ENCODE peak calls at places on chromosomes 13 and 19, in six cellular contexts. One of them, this sample, is unnamed.

GRCh38 chr19:7516878-7517277 is 975 bp downstream of the ZNF358 start:
- DNase-seq in endodermal cell: no peak
- DNase-seq in keratinocyte: no peak
- DNase-seq in Peyer's patch: no peak
- DNase-seq in choroid plexus epithelial cell: no peak
- DNase-seq in iPS DF 6.9: no peak
- DNase-seq in this sample: no peak

GRCh38 chr13:37755349-37755748 is 114.2 kb downstream of the TRPC4 start:
- DNase-seq in endodermal cell: no peak
- DNase-seq in keratinocyte: no peak
- DNase-seq in Peyer's patch: no peak
- DNase-seq in choroid plexus epithelial cell: no peak
- DNase-seq in iPS DF 6.9: no peak
- DNase-seq in this sample: no peak

GRCh38 chr13:39035204-39035603 is 2.7 kb downstream of the PROSER1 start:
- DNase-seq in endodermal cell: peak
- DNase-seq in keratinocyte: no peak
- DNase-seq in Peyer's patch: no peak
- DNase-seq in choroid plexus epithelial cell: peak
- DNase-seq in iPS DF 6.9: no peak
- DNase-seq in this sample: no peak

GRCh38 chr13:112760440-112760839 is 70.6 kb downstream of the ATP11A start:
- DNase-seq in endodermal cell: no peak
- DNase-seq in keratinocyte: no peak
- DNase-seq in Peyer's patch: no peak
- DNase-seq in choroid plexus epithelial cell: peak
- DNase-seq in iPS DF 6.9: no peak
- DNase-seq in this sample: no peak

GRCh38 chr13:93227280-93227905 is 786 bp downstream of the GPC6 start:
- DNase-seq in endodermal cell: peak
- DNase-seq in keratinocyte: no peak
- DNase-seq in Peyer's patch: no peak
- DNase-seq in choroid plexus epithelial cell: peak
- DNase-seq in iPS DF 6.9: no peak
- DNase-seq in this sample: no peak

GRCh38 chr19:14505488-14506239 is 9.7 kb upstream of the GIPC1 start:
- DNase-seq in endodermal cell: peak
- DNase-seq in keratinocyte: peak
- DNase-seq in Peyer's patch: peak
- DNase-seq in choroid plexus epithelial cell: peak
- DNase-seq in iPS DF 6.9: no peak
- DNase-seq in this sample: no peak

GRCh38 chr13:110187501-110188161 is 119.3 kb downstream of the COL4A1 start:
- DNase-seq in endodermal cell: no peak
- DNase-seq in keratinocyte: no peak
- DNase-seq in Peyer's patch: no peak
- DNase-seq in choroid plexus epithelial cell: peak
- DNase-seq in iPS DF 6.9: no peak
- DNase-seq in this sample: no peak

GRCh38 chr13:114315074-114315785 is 927 bp downstream of the CHAMP1 start:
- DNase-seq in endodermal cell: no peak
- DNase-seq in keratinocyte: no peak
- DNase-seq in Peyer's patch: no peak
- DNase-seq in choroid plexus epithelial cell: no peak
- DNase-seq in iPS DF 6.9: no peak
- DNase-seq in this sample: no peak

GRCh38 chr13:33251131-33251629 is 34.4 kb downstream of the STARD13 start:
- DNase-seq in endodermal cell: no peak
- DNase-seq in keratinocyte: peak
- DNase-seq in Peyer's patch: no peak
- DNase-seq in choroid plexus epithelial cell: peak
- DNase-seq in iPS DF 6.9: no peak
- DNase-seq in this sample: no peak

GRCh38 chr13:23771966-23772365 is 117.2 kb downstream of the MIPEP start:
- DNase-seq in endodermal cell: no peak
- DNase-seq in keratinocyte: peak
- DNase-seq in Peyer's patch: no peak
- DNase-seq in choroid plexus epithelial cell: peak
- DNase-seq in iPS DF 6.9: no peak
- DNase-seq in this sample: no peak
- H3K4me3 ChIP-seq in endodermal cell: no peak
- H3K4me3 ChIP-seq in keratinocyte: peak
- H3K4me3 ChIP-seq in Peyer's patch: no peak
- H3K4me3 ChIP-seq in choroid plexus epithelial cell: no peak
- H3K4me3 ChIP-seq in iPS DF 6.9: no peak
- H3K4me3 ChIP-seq in this sample: no peak

DNA sequence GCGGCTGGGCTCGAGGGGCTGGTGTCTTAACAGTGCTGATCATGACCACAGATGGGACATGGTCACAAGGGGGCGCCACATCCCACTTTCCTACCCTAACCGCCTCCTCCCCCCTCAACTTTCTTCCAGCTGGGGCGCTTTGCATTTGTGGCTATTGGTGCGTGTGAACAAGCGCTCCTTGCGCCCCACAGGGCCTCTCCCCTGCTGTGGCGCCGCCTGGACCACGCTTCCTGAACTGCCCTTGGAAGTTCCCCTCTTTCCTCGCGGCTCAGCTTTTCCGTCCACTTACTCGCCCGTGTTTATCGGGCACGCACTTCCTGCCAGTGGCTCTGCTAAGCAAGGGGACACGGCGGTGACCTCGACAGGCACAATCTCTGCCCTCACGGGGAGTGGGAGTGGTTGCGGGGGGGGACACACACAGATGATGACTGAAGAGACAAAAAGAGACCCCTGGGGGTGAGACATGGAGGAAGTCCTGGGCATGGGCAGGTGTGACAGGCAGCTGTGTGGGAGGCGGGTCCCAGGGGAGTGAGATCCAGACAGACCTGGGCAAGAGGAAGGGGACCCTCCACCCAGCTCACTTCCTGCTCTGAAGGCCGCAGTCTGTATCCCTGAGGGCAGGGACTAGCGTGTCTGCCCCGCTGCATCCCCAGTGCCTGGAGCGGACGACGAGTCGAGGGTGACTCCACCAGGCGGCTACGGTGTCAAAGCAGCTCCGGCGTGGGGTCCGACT is 40.3 kb downstream of the ZNF787 start:
- DNase-seq in endodermal cell: peak
- DNase-seq in keratinocyte: no peak
- DNase-seq in Peyer's patch: peak
- DNase-seq in choroid plexus epithelial cell: peak
- DNase-seq in iPS DF 6.9: peak
- DNase-seq in this sample: peak
- H3K4me3 ChIP-seq in endodermal cell: peak
- H3K4me3 ChIP-seq in keratinocyte: peak
- H3K4me3 ChIP-seq in Peyer's patch: peak
- H3K4me3 ChIP-seq in choroid plexus epithelial cell: peak
- H3K4me3 ChIP-seq in iPS DF 6.9: peak
- H3K4me3 ChIP-seq in this sample: peak

DNA sequence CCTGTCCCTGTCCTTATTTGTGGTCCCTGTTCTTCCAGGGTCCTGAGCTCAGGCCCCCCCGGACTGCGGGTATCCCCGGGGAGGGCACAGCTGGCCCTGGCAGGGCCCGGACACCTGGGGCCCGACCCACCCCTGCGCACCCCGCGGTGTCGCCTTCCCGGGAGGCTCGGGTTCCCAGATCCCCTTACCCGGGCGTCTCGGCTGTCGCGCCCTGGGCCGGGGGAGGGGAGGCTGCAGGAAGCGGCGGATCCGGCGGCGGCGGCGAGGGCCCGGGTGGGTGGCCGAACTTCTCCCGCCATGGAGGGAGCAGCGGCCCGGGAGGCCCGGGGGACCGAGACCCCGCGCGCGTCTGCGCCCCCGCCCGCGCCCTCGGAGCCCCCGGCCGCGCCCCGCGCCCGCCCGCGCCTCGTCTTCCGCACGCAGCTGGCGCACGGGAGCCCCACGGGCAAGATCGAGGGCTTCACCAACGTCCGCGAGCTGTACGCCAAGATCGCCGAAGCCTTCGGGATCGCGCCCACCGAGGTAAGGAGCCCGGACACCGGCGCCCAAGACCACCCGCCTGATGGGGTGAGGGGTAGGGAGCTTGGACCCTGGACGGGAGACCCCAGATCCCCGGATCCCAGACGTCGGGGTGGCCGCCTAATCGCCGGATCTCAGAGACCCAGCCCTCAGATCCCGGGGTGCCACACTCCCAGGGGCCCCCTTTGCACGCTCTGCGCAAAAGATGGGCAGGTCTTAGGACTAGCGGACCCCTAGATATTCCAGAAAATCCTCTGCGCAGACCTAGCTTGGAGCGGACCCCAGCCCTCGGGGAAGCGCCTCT is at the start of gene GIPC3:
- DNase-seq in endodermal cell: peak
- DNase-seq in keratinocyte: no peak
- DNase-seq in Peyer's patch: no peak
- DNase-seq in choroid plexus epithelial cell: no peak
- DNase-seq in iPS DF 6.9: no peak
- DNase-seq in this sample: no peak
- H3K4me3 ChIP-seq in endodermal cell: no peak
- H3K4me3 ChIP-seq in keratinocyte: no peak
- H3K4me3 ChIP-seq in Peyer's patch: peak
- H3K4me3 ChIP-seq in choroid plexus epithelial cell: peak
- H3K4me3 ChIP-seq in iPS DF 6.9: peak
- H3K4me3 ChIP-seq in this sample: peak

GRCh38 chr13:100234524-100235136 is 145.7 kb downstream of the PCCA start:
- DNase-seq in endodermal cell: no peak
- DNase-seq in keratinocyte: no peak
- DNase-seq in Peyer's patch: no peak
- DNase-seq in choroid plexus epithelial cell: peak
- DNase-seq in iPS DF 6.9: no peak
- DNase-seq in this sample: no peak
- H3K4me3 ChIP-seq in endodermal cell: peak
- H3K4me3 ChIP-seq in keratinocyte: no peak
- H3K4me3 ChIP-seq in Peyer's patch: no peak
- H3K4me3 ChIP-seq in choroid plexus epithelial cell: no peak
- H3K4me3 ChIP-seq in iPS DF 6.9: no peak
- H3K4me3 ChIP-seq in this sample: no peak

GRCh38 chr13:20718958-20719566 is 15.6 kb downstream of the IL17D start:
- DNase-seq in endodermal cell: no peak
- DNase-seq in keratinocyte: no peak
- DNase-seq in Peyer's patch: no peak
- DNase-seq in choroid plexus epithelial cell: no peak
- DNase-seq in iPS DF 6.9: no peak
- DNase-seq in this sample: no peak

GRCh38 chr13:20721058-20721453 is 17.6 kb downstream of the IL17D start:
- DNase-seq in endodermal cell: no peak
- DNase-seq in keratinocyte: no peak
- DNase-seq in Peyer's patch: no peak
- DNase-seq in choroid plexus epithelial cell: no peak
- DNase-seq in iPS DF 6.9: no peak
- DNase-seq in this sample: no peak

GRCh38 chr13:20719783-20720182 is 16.3 kb downstream of the IL17D start:
- DNase-seq in endodermal cell: no peak
- DNase-seq in keratinocyte: no peak
- DNase-seq in Peyer's patch: no peak
- DNase-seq in choroid plexus epithelial cell: no peak
- DNase-seq in iPS DF 6.9: no peak
- DNase-seq in this sample: no peak

GRCh38 chr13:20721454-20722357 is 18.2 kb downstream of the IL17D start:
- DNase-seq in endodermal cell: peak
- DNase-seq in keratinocyte: no peak
- DNase-seq in Peyer's patch: no peak
- DNase-seq in choroid plexus epithelial cell: peak
- DNase-seq in iPS DF 6.9: no peak
- DNase-seq in this sample: no peak

GRCh38 chr13:20720499-20720898 is 17.0 kb downstream of the IL17D start:
- DNase-seq in endodermal cell: no peak
- DNase-seq in keratinocyte: no peak
- DNase-seq in Peyer's patch: no peak
- DNase-seq in choroid plexus epithelial cell: no peak
- DNase-seq in iPS DF 6.9: no peak
- DNase-seq in this sample: no peak
- H3K4me3 ChIP-seq in endodermal cell: no peak
- H3K4me3 ChIP-seq in keratinocyte: no peak
- H3K4me3 ChIP-seq in Peyer's patch: no peak
- H3K4me3 ChIP-seq in choroid plexus epithelial cell: no peak
- H3K4me3 ChIP-seq in iPS DF 6.9: no peak
- H3K4me3 ChIP-seq in this sample: no peak

GRCh38 chr13:27271572-27272096 is 1.0 kb downstream of the RASL11A start:
- DNase-seq in endodermal cell: no peak
- DNase-seq in keratinocyte: no peak
- DNase-seq in Peyer's patch: no peak
- DNase-seq in choroid plexus epithelial cell: no peak
- DNase-seq in iPS DF 6.9: no peak
- DNase-seq in this sample: no peak
- H3K4me3 ChIP-seq in endodermal cell: peak
- H3K4me3 ChIP-seq in keratinocyte: peak
- H3K4me3 ChIP-seq in Peyer's patch: peak
- H3K4me3 ChIP-seq in choroid plexus epithelial cell: peak
- H3K4me3 ChIP-seq in iPS DF 6.9: peak
- H3K4me3 ChIP-seq in this sample: peak

GRCh38 chr13:80121038-80121437 is 219.9 kb downstream of the SPRY2 start:
- DNase-seq in endodermal cell: no peak
- DNase-seq in keratinocyte: no peak
- DNase-seq in Peyer's patch: no peak
- DNase-seq in choroid plexus epithelial cell: no peak
- DNase-seq in iPS DF 6.9: no peak
- DNase-seq in this sample: no peak

GRCh38 chr13:80118507-80118906 is 222.4 kb downstream of the SPRY2 start:
- DNase-seq in endodermal cell: no peak
- DNase-seq in keratinocyte: no peak
- DNase-seq in Peyer's patch: no peak
- DNase-seq in choroid plexus epithelial cell: no peak
- DNase-seq in iPS DF 6.9: no peak
- DNase-seq in this sample: no peak

GRCh38 chr13:80118099-80118498 is 222.8 kb downstream of the SPRY2 start:
- DNase-seq in endodermal cell: no peak
- DNase-seq in keratinocyte: no peak
- DNase-seq in Peyer's patch: no peak
- DNase-seq in choroid plexus epithelial cell: no peak
- DNase-seq in iPS DF 6.9: no peak
- DNase-seq in this sample: no peak

GRCh38 chr13:80126382-80127068 is 214.4 kb downstream of the SPRY2 start:
- DNase-seq in endodermal cell: no peak
- DNase-seq in keratinocyte: no peak
- DNase-seq in Peyer's patch: no peak
- DNase-seq in choroid plexus epithelial cell: no peak
- DNase-seq in iPS DF 6.9: no peak
- DNase-seq in this sample: no peak

GRCh38 chr13:80123945-80124344 is 217.0 kb downstream of the SPRY2 start:
- DNase-seq in endodermal cell: no peak
- DNase-seq in keratinocyte: no peak
- DNase-seq in Peyer's patch: no peak
- DNase-seq in choroid plexus epithelial cell: no peak
- DNase-seq in iPS DF 6.9: no peak
- DNase-seq in this sample: no peak
- H3K4me3 ChIP-seq in endodermal cell: no peak
- H3K4me3 ChIP-seq in keratinocyte: no peak
- H3K4me3 ChIP-seq in Peyer's patch: no peak
- H3K4me3 ChIP-seq in choroid plexus epithelial cell: no peak
- H3K4me3 ChIP-seq in iPS DF 6.9: no peak
- H3K4me3 ChIP-seq in this sample: no peak

This sample was measured in NT2/D1.